ENCODE peak calls at places on chromosome 22, in nine cellular contexts. K is kidney glomerular epithelial cell, B is nephron progenitor cell, M is NCI-H524 treated with DMSO at 0.1 percent for 48 hours, P is mammary epithelial cell, W is Daoy, H is germinal center, Z is GM12865, O is body of pancreas. A is an unnamed sample.

GRCh38 chr22:37824674-37825641 is 1.8 kb downstream of the GALR3 start:
- DNase-seq in K (no peak), B (peak; percentile 55), M (no peak), P (peak; percentile 25), W (no peak), H (peak; percentile 45), Z (peak; percentile 60), O (no peak), A (no peak)

GRCh38 chr22:43179151-43179910 is 7.6 kb downstream of the TTLL12 start:
- DNase-seq in K (no peak), B (no peak), M (no peak), P (no peak), W (no peak), H (no peak), Z (no peak), O (no peak), A (no peak)

GRCh38 chr22:20015971-20016733 is 471 bp downstream of the ARVCF start:
- DNase-seq in K (no peak), B (peak; percentile 62), M (no peak), P (no peak), W (peak; percentile 44), H (no peak), Z (no peak), O (peak; percentile 36), A (no peak)

GRCh38 chr22:40107756-40108437 is 69.8 kb upstream of the TNRC6B start:
- DNase-seq in K (peak; percentile 7), B (no peak), M (no peak), P (peak; percentile 57), W (peak; percentile 58), H (no peak), Z (no peak), O (peak; percentile 17), A (no peak)

GRCh38 chr22:40463017-40463631 is 92.7 kb downstream of the SGSM3 start:
- DNase-seq in K (no peak), B (no peak), M (no peak), P (no peak), W (no peak), H (peak; percentile 55), Z (peak; percentile 74), O (peak; percentile 22), A (peak; percentile 32)

GRCh38 chr22:19867617-19868016 is 12.9 kb upstream of the GNB1L start:
- DNase-seq in K (no peak), B (no peak), M (no peak), P (no peak), W (no peak), H (no peak), Z (no peak), O (peak; percentile 1), A (no peak)

GRCh38 chr22:20080776-20081654 is 974 bp downstream of the DGCR8 start:
- DNase-seq in K (peak; percentile 7), B (peak; percentile 32), M (no peak), P (peak; percentile 64), W (peak; percentile 67), H (no peak), Z (peak; percentile 32), O (peak; percentile 51), A (no peak)

GRCh38 chr22:39496131-39496838 is 5.8 kb upstream of the MIEF1 start:
- DNase-seq in K (peak; percentile 38), B (peak; percentile 76), M (no peak), P (peak; percentile 31), W (peak; percentile 62), H (peak; percentile 51), Z (peak; percentile 70), O (peak; percentile 89), A (peak; percentile 36)

GRCh38 chr22:26977741-26978140 is 320.4 kb downstream of the MIAT start:
- DNase-seq in K (no peak), B (peak; percentile 16), M (no peak), P (peak; percentile 1), W (no peak), H (no peak), Z (no peak), O (no peak), A (no peak)

GRCh38 chr22:42966389-42966998 is 48.5 kb downstream of the PACSIN2 start:
- DNase-seq in K (no peak), B (no peak), M (no peak), P (no peak), W (no peak), H (no peak), Z (no peak), O (no peak), A (no peak)

GRCh38 chr22:42902875-42903510 is 45.9 kb upstream of the ARFGAP3 start:
- DNase-seq in K (no peak), B (no peak), M (no peak), P (no peak), W (no peak), H (no peak), Z (no peak), O (no peak), A (no peak)

GRCh38 chr22:31144223-31144622 is 3.9 kb upstream of the PLA2G3 start:
- DNase-seq in K (no peak), B (no peak), M (no peak), P (peak; percentile 59), W (no peak), H (no peak), Z (no peak), O (no peak), A (no peak)

GRCh38 chr22:49717322-49717919 is 110.3 kb downstream of the BRD1 start:
- DNase-seq in K (no peak), B (no peak), M (no peak), P (no peak), W (no peak), H (no peak), Z (no peak), O (no peak), A (no peak)

GRCh38 chr22:38843201-38843715 is 570 bp downstream of the NPTXR start:
- DNase-seq in K (peak; percentile 48), B (peak; percentile 76), M (no peak), P (peak; percentile 56), W (peak; percentile 87), H (peak; percentile 61), Z (peak; percentile 69), O (peak; percentile 60), A (no peak)

GRCh38 chr22:43426816-43427215 is 15.0 kb downstream of the MPPED1 start:
- DNase-seq in K (no peak), B (no peak), M (no peak), P (no peak), W (no peak), H (no peak), Z (no peak), O (no peak), A (no peak)

GRCh38 chr22:47210686-47211085 is 448.2 kb downstream of the TBC1D22A start:
- DNase-seq in K (no peak), B (no peak), M (no peak), P (no peak), W (no peak), H (no peak), Z (no peak), O (no peak), A (no peak)

GRCh38 chr22:38742176-38742942 is 13.4 kb downstream of the SUN2 start:
- DNase-seq in K (no peak), B (no peak), M (no peak), P (no peak), W (no peak), H (no peak), Z (no peak), O (no peak), A (no peak)

GRCh38 chr22:48882636-48883200 is 945.0 kb downstream of the BRD1 start:
- DNase-seq in K (no peak), B (no peak), M (no peak), P (no peak), W (no peak), H (no peak), Z (no peak), O (no peak), A (no peak)

GRCh38 chr22:35464399-35464798 is 64.5 kb downstream of the MCM5 start:
- DNase-seq in K (no peak), B (no peak), M (no peak), P (no peak), W (no peak), H (peak; percentile 56), Z (no peak), O (no peak), A (no peak)

GRCh38 chr22:45717787-45718186 is 46.2 kb downstream of the ATXN10 start:
- DNase-seq in K (peak; percentile 87), B (no peak), M (no peak), P (peak; percentile 64), W (peak; percentile 33), H (no peak), Z (no peak), O (no peak), A (no peak)

GRCh38 chr22:28967163-28967562 is 83.8 kb downstream of the ZNRF3 start:
- DNase-seq in K (no peak), B (no peak), M (no peak), P (no peak), W (no peak), H (no peak), Z (no peak), O (no peak), A (no peak)

GRCh38 chr22:50603511-50604255 is 3.1 kb downstream of the MAPK8IP2 start:
- DNase-seq in K (no peak), B (no peak), M (no peak), P (no peak), W (no peak), H (no peak), Z (no peak), O (no peak), A (no peak)

GRCh38 chr22:26406118-26406517 is 22.9 kb upstream of the ASPHD2 start:
- DNase-seq in K (no peak), B (no peak), M (no peak), P (no peak), W (peak; percentile 60), H (no peak), Z (peak; percentile 31), O (no peak), A (no peak)

GRCh38 chr22:46905415-46905814 is 143.0 kb downstream of the TBC1D22A start:
- DNase-seq in K (no peak), B (no peak), M (no peak), P (no peak), W (no peak), H (no peak), Z (no peak), O (no peak), A (no peak)

GRCh38 chr22:44362249-44363040 is 49.7 kb upstream of the SHISAL1 start:
- DNase-seq in K (no peak), B (no peak), M (no peak), P (no peak), W (no peak), H (no peak), Z (no peak), O (no peak), A (no peak)

GRCh38 chr22:36430863-36431262 is 43.1 kb upstream of the MYH9 start:
- DNase-seq in K (no peak), B (no peak), M (no peak), P (no peak), W (peak; percentile 56), H (no peak), Z (no peak), O (no peak), A (no peak)

GRCh38 chr22:36900880-36901279 is 12.5 kb upstream of the CSF2RB start:
- DNase-seq in K (no peak), B (no peak), M (no peak), P (no peak), W (no peak), H (no peak), Z (peak; percentile 14), O (no peak), A (no peak)

GRCh38 chr22:42613869-42614268 is 814 bp downstream of the POLDIP3 start:
- DNase-seq in K (no peak), B (no peak), M (no peak), P (peak; percentile 45), W (peak; percentile 30), H (no peak), Z (peak; percentile 63), O (no peak), A (no peak)

GRCh38 chr22:49934891-49935557 is 16.6 kb downstream of the CRELD2 start:
- DNase-seq in K (no peak), B (peak; percentile 58), M (no peak), P (no peak), W (peak; percentile 62), H (peak; percentile 67), Z (peak; percentile 86), O (peak; percentile 86), A (peak; percentile 83)

GRCh38 chr22:44337658-44338004 is 24.9 kb upstream of the SHISAL1 start:
- DNase-seq in K (peak; percentile 74), B (no peak), M (no peak), P (peak; percentile 52), W (peak; percentile 86), H (no peak), Z (no peak), O (no peak), A (no peak)